ENCODE peak calls at places on chromosomes 2 and 18, in seven cellular contexts. B, V, R, O, S, P and A are unnamed samples.

GRCh38 chr2:128787616-128788015 is 468.9 kb upstream of the HS6ST1 start:
- DNase-seq in B (no peak), V (no peak), R (no peak), O (no peak), S (no peak), P (no peak), A (no peak)

GRCh38 chr18:44474067-44474411 is 206.6 kb upstream of the SETBP1 start:
- DNase-seq in B (no peak), V (no peak), R (no peak), O (no peak), S (no peak), P (no peak), A (no peak)

GRCh38 chr2:224308267-224308911 is 93.5 kb downstream of the FAM124B start:
- DNase-seq in B (no peak), V (no peak), R (no peak), O (peak), S (no peak), P (no peak), A (no peak)

GRCh38 chr2:40332096-40332826 is 119.6 kb downstream of the SLC8A1 start:
- DNase-seq in B (no peak), V (no peak), R (no peak), O (no peak), S (no peak), P (no peak), A (no peak)

GRCh38 chr2:84158605-84159004 is 300.5 kb downstream of the SUCLG1 start:
- DNase-seq in B (no peak), V (no peak), R (no peak), O (no peak), S (no peak), P (no peak), A (no peak)

GRCh38 chr2:43818761-43819160 is 19.9 kb downstream of the ABCG5 start:
- DNase-seq in B (no peak), V (no peak), R (no peak), O (peak), S (no peak), P (no peak), A (no peak)

GRCh38 chr2:149921911-149922616 is 334.5 kb upstream of the MMADHC start:
- DNase-seq in B (no peak), V (no peak), R (no peak), O (no peak), S (no peak), P (no peak), A (no peak)

GRCh38 chr18:58785171-58785805 is 79.4 kb upstream of the ZNF532 start:
- DNase-seq in B (peak), V (no peak), R (no peak), O (no peak), S (no peak), P (no peak), A (no peak)

GRCh38 chr2:41856946-41857345 is 190.9 kb upstream of the PKDCC start:
- DNase-seq in B (no peak), V (no peak), R (no peak), O (no peak), S (no peak), P (no peak), A (no peak)

GRCh38 chr2:37190290-37190689 is 1.8 kb upstream of the SULT6B1 start:
- DNase-seq in B (no peak), V (no peak), R (no peak), O (no peak), S (no peak), P (no peak), A (no peak)

GRCh38 chr2:234291765-234292204 is 205.1 kb downstream of the ARL4C start:
- DNase-seq in B (no peak), V (peak), R (no peak), O (peak), S (peak), P (peak), A (no peak)